ENCODE peak calls at places on chromosomes 16 and 17, in five cellular contexts. One of them, this sample, is unnamed.

GRCh38 chr16:87218281-87219055 is 98.7 kb downstream of the C16orf95 start:
- DNase-seq in cardiac septum: no peak
- DNase-seq in NCI-H774: no peak
- DNase-seq in activated T-helper 1 cell treated with anti-CD3 and anti-CD28 coated beads, Interleukin-12 subunit alpha, Interleukin-12 subunit beta, Interleukin-2, Interleukin-4 antibody, amounts not matched to agents 30 ng/mL and 10 ng/mL and 1 ng/mL, durations not matched to agents 14 hours and 24 hours and 36 hours: no peak
- DNase-seq in GM19239: no peak
- DNase-seq in this sample: no peak

GRCh38 chr16:53282975-53283946 is 151.0 kb upstream of the RBL2 start:
- DNase-seq in cardiac septum: no peak
- DNase-seq in NCI-H774: peak; percentile 28
- DNase-seq in activated T-helper 1 cell treated with anti-CD3 and anti-CD28 coated beads, Interleukin-12 subunit alpha, Interleukin-12 subunit beta, Interleukin-2, Interleukin-4 antibody, amounts not matched to agents 30 ng/mL and 10 ng/mL and 1 ng/mL, durations not matched to agents 14 hours and 24 hours and 36 hours: no peak
- DNase-seq in GM19239: no peak
- DNase-seq in this sample: peak; percentile 3

GRCh38 chr17:43608313-43608712 is 53.4 kb downstream of the MEOX1 start:
- DNase-seq in cardiac septum: no peak
- DNase-seq in NCI-H774: no peak
- DNase-seq in activated T-helper 1 cell treated with anti-CD3 and anti-CD28 coated beads, Interleukin-12 subunit alpha, Interleukin-12 subunit beta, Interleukin-2, Interleukin-4 antibody, amounts not matched to agents 30 ng/mL and 10 ng/mL and 1 ng/mL, durations not matched to agents 14 hours and 24 hours and 36 hours: no peak
- DNase-seq in GM19239: no peak
- DNase-seq in this sample: peak; percentile 28

GRCh38 chr16:10858203-10858602 is 18.8 kb upstream of the CIITA start:
- DNase-seq in cardiac septum: no peak
- DNase-seq in NCI-H774: no peak
- DNase-seq in activated T-helper 1 cell treated with anti-CD3 and anti-CD28 coated beads, Interleukin-12 subunit alpha, Interleukin-12 subunit beta, Interleukin-2, Interleukin-4 antibody, amounts not matched to agents 30 ng/mL and 10 ng/mL and 1 ng/mL, durations not matched to agents 14 hours and 24 hours and 36 hours: no peak
- DNase-seq in GM19239: no peak
- DNase-seq in this sample: no peak

GRCh38 chr17:64327201-64327930 is 63.3 kb downstream of the PECAM1 start:
- DNase-seq in cardiac septum: no peak
- DNase-seq in NCI-H774: no peak
- DNase-seq in activated T-helper 1 cell treated with anti-CD3 and anti-CD28 coated beads, Interleukin-12 subunit alpha, Interleukin-12 subunit beta, Interleukin-2, Interleukin-4 antibody, amounts not matched to agents 30 ng/mL and 10 ng/mL and 1 ng/mL, durations not matched to agents 14 hours and 24 hours and 36 hours: no peak
- DNase-seq in GM19239: no peak
- DNase-seq in this sample: no peak

GRCh38 chr16:11025120-11025531 is 80.8 kb downstream of the CLEC16A start:
- DNase-seq in cardiac septum: no peak
- DNase-seq in NCI-H774: no peak
- DNase-seq in activated T-helper 1 cell treated with anti-CD3 and anti-CD28 coated beads, Interleukin-12 subunit alpha, Interleukin-12 subunit beta, Interleukin-2, Interleukin-4 antibody, amounts not matched to agents 30 ng/mL and 10 ng/mL and 1 ng/mL, durations not matched to agents 14 hours and 24 hours and 36 hours: no peak
- DNase-seq in GM19239: no peak
- DNase-seq in this sample: peak; percentile 68

GRCh38 chr17:13031718-13032350 is 14.0 kb upstream of the ELAC2 start:
- DNase-seq in cardiac septum: peak; percentile 79
- DNase-seq in NCI-H774: no peak
- DNase-seq in activated T-helper 1 cell treated with anti-CD3 and anti-CD28 coated beads, Interleukin-12 subunit alpha, Interleukin-12 subunit beta, Interleukin-2, Interleukin-4 antibody, amounts not matched to agents 30 ng/mL and 10 ng/mL and 1 ng/mL, durations not matched to agents 14 hours and 24 hours and 36 hours: peak; percentile 15
- DNase-seq in GM19239: peak; percentile 42
- DNase-seq in this sample: no peak

GRCh38 chr16:68713430-68713829 is 23.7 kb upstream of the CDH1 start:
- DNase-seq in cardiac septum: no peak
- DNase-seq in NCI-H774: no peak
- DNase-seq in activated T-helper 1 cell treated with anti-CD3 and anti-CD28 coated beads, Interleukin-12 subunit alpha, Interleukin-12 subunit beta, Interleukin-2, Interleukin-4 antibody, amounts not matched to agents 30 ng/mL and 10 ng/mL and 1 ng/mL, durations not matched to agents 14 hours and 24 hours and 36 hours: no peak
- DNase-seq in GM19239: no peak
- DNase-seq in this sample: no peak

GRCh38 chr17:63445571-63446217 is 412 bp downstream of the CYB561 start:
- DNase-seq in cardiac septum: no peak
- DNase-seq in NCI-H774: peak; percentile 61
- DNase-seq in activated T-helper 1 cell treated with anti-CD3 and anti-CD28 coated beads, Interleukin-12 subunit alpha, Interleukin-12 subunit beta, Interleukin-2, Interleukin-4 antibody, amounts not matched to agents 30 ng/mL and 10 ng/mL and 1 ng/mL, durations not matched to agents 14 hours and 24 hours and 36 hours: peak; percentile 24
- DNase-seq in GM19239: peak; percentile 88
- DNase-seq in this sample: no peak

GRCh38 chr17:5000237-5000639 is 2.5 kb downstream of the KIF1C start:
- DNase-seq in cardiac septum: peak; percentile 93
- DNase-seq in NCI-H774: no peak
- DNase-seq in activated T-helper 1 cell treated with anti-CD3 and anti-CD28 coated beads, Interleukin-12 subunit alpha, Interleukin-12 subunit beta, Interleukin-2, Interleukin-4 antibody, amounts not matched to agents 30 ng/mL and 10 ng/mL and 1 ng/mL, durations not matched to agents 14 hours and 24 hours and 36 hours: no peak
- DNase-seq in GM19239: no peak
- DNase-seq in this sample: no peak